ENCODE peak calls at places on chromosome 6, in five cellular contexts. One of them, this sample, is unnamed.
A peak's percentile ranks its signal among the peaks of the same experiment; 100 is the strongest.

GRCh38 chr6:129490551-129491245 is 219.3 kb downstream of the ARHGAP18 start:
- DNase-seq in SK-N-SH: no peak
- DNase-seq in CD8-positive, alpha-beta memory T cell: peak; percentile 72
- DNase-seq in cardiac muscle cell: peak; percentile 97
- DNase-seq in aorta: peak; percentile 50
- DNase-seq in this sample: peak; percentile 80

GRCh38 chr6:151060096-151060741 is 179.5 kb upstream of the AKAP12 start:
- DNase-seq in SK-N-SH: no peak
- DNase-seq in CD8-positive, alpha-beta memory T cell: no peak
- DNase-seq in cardiac muscle cell: peak; percentile 74
- DNase-seq in aorta: no peak
- DNase-seq in this sample: no peak

GRCh38 chr6:38234934-38235678 is 404.6 kb downstream of the BTBD9 start:
- DNase-seq in SK-N-SH: no peak
- DNase-seq in CD8-positive, alpha-beta memory T cell: no peak
- DNase-seq in cardiac muscle cell: no peak
- DNase-seq in aorta: no peak
- DNase-seq in this sample: no peak

GRCh38 chr6:25014806-25015560 is 79.2 kb upstream of the RIPOR2 start:
- DNase-seq in SK-N-SH: peak; percentile 55
- DNase-seq in CD8-positive, alpha-beta memory T cell: peak; percentile 76
- DNase-seq in cardiac muscle cell: peak; percentile 91
- DNase-seq in aorta: no peak
- DNase-seq in this sample: peak; percentile 71

GRCh38 chr6:147741419-147741818 is 232.9 kb downstream of the SAMD5 start:
- DNase-seq in SK-N-SH: no peak
- DNase-seq in CD8-positive, alpha-beta memory T cell: no peak
- DNase-seq in cardiac muscle cell: peak; percentile 38
- DNase-seq in aorta: no peak
- DNase-seq in this sample: no peak

GRCh38 chr6:139175389-139175788 is 40.5 kb downstream of the HECA start:
- DNase-seq in SK-N-SH: no peak
- DNase-seq in CD8-positive, alpha-beta memory T cell: no peak
- DNase-seq in cardiac muscle cell: no peak
- DNase-seq in aorta: no peak
- DNase-seq in this sample: no peak

GRCh38 chr6:108235121-108235520 is 25.7 kb downstream of the SNX3 start:
- DNase-seq in SK-N-SH: no peak
- DNase-seq in CD8-positive, alpha-beta memory T cell: no peak
- DNase-seq in cardiac muscle cell: no peak
- DNase-seq in aorta: no peak
- DNase-seq in this sample: no peak

GRCh38 chr6:87917861-87918260 is 129.8 kb upstream of the SPACA1 start:
- DNase-seq in SK-N-SH: no peak
- DNase-seq in CD8-positive, alpha-beta memory T cell: no peak
- DNase-seq in cardiac muscle cell: no peak
- DNase-seq in aorta: no peak
- DNase-seq in this sample: no peak

GRCh38 chr6:170553686-170554085 is 483 bp upstream of the TBP start:
- DNase-seq in SK-N-SH: no peak
- DNase-seq in CD8-positive, alpha-beta memory T cell: no peak
- DNase-seq in cardiac muscle cell: peak; percentile 61
- DNase-seq in aorta: no peak
- DNase-seq in this sample: no peak

GRCh38 chr6:4682431-4683159 is 93.6 kb upstream of the CDYL start:
- DNase-seq in SK-N-SH: no peak
- DNase-seq in CD8-positive, alpha-beta memory T cell: no peak
- DNase-seq in cardiac muscle cell: peak; percentile 71
- DNase-seq in aorta: no peak
- DNase-seq in this sample: no peak

GRCh38 chr6:160871320-160871719 is 120.2 kb upstream of the MAP3K4 start:
- DNase-seq in SK-N-SH: no peak
- DNase-seq in CD8-positive, alpha-beta memory T cell: no peak
- DNase-seq in cardiac muscle cell: no peak
- DNase-seq in aorta: no peak
- DNase-seq in this sample: no peak

GRCh38 chr6:119791746-119792145 is 442.2 kb upstream of the MAN1A1 start:
- DNase-seq in SK-N-SH: no peak
- DNase-seq in CD8-positive, alpha-beta memory T cell: no peak
- DNase-seq in cardiac muscle cell: no peak
- DNase-seq in aorta: no peak
- DNase-seq in this sample: no peak

GRCh38 chr6:50849781-50850180 is 31.1 kb downstream of the TFAP2B start:
- DNase-seq in SK-N-SH: peak; percentile 81
- DNase-seq in CD8-positive, alpha-beta memory T cell: no peak
- DNase-seq in cardiac muscle cell: no peak
- DNase-seq in aorta: no peak
- DNase-seq in this sample: no peak

GRCh38 chr6:2061880-2062279 is 183.5 kb downstream of the GMDS start:
- DNase-seq in SK-N-SH: no peak
- DNase-seq in CD8-positive, alpha-beta memory T cell: no peak
- DNase-seq in cardiac muscle cell: no peak
- DNase-seq in aorta: no peak
- DNase-seq in this sample: no peak

GRCh38 chr6:16486661-16487060 is 248.3 kb downstream of the GMPR start:
- DNase-seq in SK-N-SH: no peak
- DNase-seq in CD8-positive, alpha-beta memory T cell: peak; percentile 42
- DNase-seq in cardiac muscle cell: no peak
- DNase-seq in aorta: no peak
- DNase-seq in this sample: no peak

GRCh38 chr6:148747145-148747492 is 289 bp downstream of the UST start:
- DNase-seq in SK-N-SH: peak; percentile 34
- DNase-seq in CD8-positive, alpha-beta memory T cell: no peak
- DNase-seq in cardiac muscle cell: peak; percentile 72
- DNase-seq in aorta: peak; percentile 76
- DNase-seq in this sample: no peak

DNA sequence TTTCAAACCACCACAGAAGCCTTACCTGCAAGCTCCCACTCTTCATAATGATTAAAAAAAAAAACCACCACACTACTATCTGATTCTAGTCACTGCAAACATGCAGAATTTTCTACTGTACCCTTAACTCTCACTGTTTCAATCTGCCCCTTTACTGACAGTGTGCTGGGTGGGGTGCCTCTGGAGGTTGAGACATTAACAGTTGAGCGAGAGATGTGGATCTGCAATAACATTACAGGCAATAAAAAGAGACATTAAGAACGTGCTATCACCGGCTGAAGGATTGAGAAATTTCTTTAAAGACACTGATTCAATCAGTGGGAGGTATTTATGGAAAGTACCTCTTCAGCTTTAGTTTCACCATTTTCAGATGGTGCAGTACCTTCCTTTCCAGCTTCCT is 32.5 kb downstream of the HMGN3 start:
- DNase-seq in SK-N-SH: no peak
- DNase-seq in CD8-positive, alpha-beta memory T cell: no peak
- DNase-seq in cardiac muscle cell: no peak
- DNase-seq in aorta: no peak
- DNase-seq in this sample: no peak
- H3K27ac ChIP-seq in SK-N-SH: no peak overlapping the region
- H3K27ac ChIP-seq in CD8-positive, alpha-beta memory T cell: no peak overlapping the region
- H3K27ac ChIP-seq in cardiac muscle cell: peak overlapping the region; percentile 54
- H3K27ac ChIP-seq in aorta: no peak overlapping the region
- H3K27ac ChIP-seq in this sample: no peak overlapping the region

DNA sequence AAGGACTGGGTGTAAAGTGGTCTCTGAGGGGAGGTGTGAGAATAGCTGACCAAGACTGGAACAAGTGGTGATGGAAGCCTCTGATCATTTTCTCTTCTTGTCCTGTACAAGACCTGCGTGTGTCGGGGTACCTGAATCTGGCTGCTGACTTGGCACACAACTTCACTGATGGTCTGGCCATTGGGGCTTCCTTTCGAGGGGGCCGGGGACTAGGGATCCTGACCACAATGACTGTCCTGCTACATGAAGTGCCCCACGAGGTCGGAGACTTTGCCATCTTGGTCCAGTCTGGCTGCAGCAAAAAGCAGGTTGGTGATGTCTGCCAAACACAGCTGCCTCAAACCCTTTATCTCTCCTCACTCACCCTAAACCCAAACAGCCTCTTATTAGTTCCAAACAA is 1.7 kb upstream of the HSD17B8 start:
- DNase-seq in SK-N-SH: no peak
- DNase-seq in CD8-positive, alpha-beta memory T cell: no peak
- DNase-seq in cardiac muscle cell: no peak
- DNase-seq in aorta: no peak
- DNase-seq in this sample: no peak
- H3K4me1 ChIP-seq in SK-N-SH: peaks cover 28% of the 10 kb centered on the region
- H3K4me1 ChIP-seq in CD8-positive, alpha-beta memory T cell: peaks cover 65% of the 10 kb centered on the region
- H3K4me1 ChIP-seq in cardiac muscle cell: peaks cover 18% of the 10 kb centered on the region
- H3K4me1 ChIP-seq in aorta: no peaks in the 10 kb centered on the region
- H3K4me1 ChIP-seq in this sample: peaks cover 40% of the 10 kb centered on the region

GRCh38 chr6:44142835-44143234 is 15.5 kb downstream of the TMEM63B start:
- DNase-seq in SK-N-SH: no peak
- DNase-seq in CD8-positive, alpha-beta memory T cell: no peak
- DNase-seq in cardiac muscle cell: no peak
- DNase-seq in aorta: no peak
- DNase-seq in this sample: no peak
- H3K27ac ChIP-seq in SK-N-SH: no peak overlapping the region
- H3K27ac ChIP-seq in CD8-positive, alpha-beta memory T cell: no peak overlapping the region
- H3K27ac ChIP-seq in cardiac muscle cell: no peak overlapping the region
- H3K27ac ChIP-seq in aorta: no peak overlapping the region
- H3K27ac ChIP-seq in this sample: no peak overlapping the region

DNA sequence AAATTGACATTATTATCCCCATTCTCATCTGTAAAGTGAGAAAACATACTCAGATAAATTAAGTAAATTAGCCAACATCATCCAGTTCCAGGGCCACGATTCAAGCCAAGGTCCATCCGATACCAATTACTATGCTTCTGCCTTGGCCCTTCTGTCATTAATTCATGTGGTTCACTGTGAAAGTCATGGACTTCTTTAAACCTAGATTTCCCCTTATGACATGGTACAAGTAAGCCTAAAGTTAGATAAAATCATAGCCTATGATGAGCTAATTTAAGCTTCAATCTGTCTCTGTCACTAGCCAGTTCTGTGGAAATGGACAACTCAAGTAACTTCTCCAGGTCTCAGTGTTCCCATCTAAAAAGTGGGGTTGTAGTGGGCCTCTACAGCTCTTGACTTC is 225.5 kb upstream of the MARCKS start:
- DNase-seq in SK-N-SH: no peak
- DNase-seq in CD8-positive, alpha-beta memory T cell: no peak
- DNase-seq in cardiac muscle cell: no peak
- DNase-seq in aorta: no peak
- DNase-seq in this sample: no peak
- H3K4me1 ChIP-seq in SK-N-SH: peaks cover 27% of the 10 kb centered on the region
- H3K4me1 ChIP-seq in CD8-positive, alpha-beta memory T cell: no peaks in the 10 kb centered on the region
- H3K4me1 ChIP-seq in cardiac muscle cell: peaks cover 18% of the 10 kb centered on the region
- H3K4me1 ChIP-seq in aorta: peaks cover 1% of the 10 kb centered on the region
- H3K4me1 ChIP-seq in this sample: no peaks in the 10 kb centered on the region

GRCh38 chr6:67449602-67450001 is 1185.5 kb upstream of the ADGRB3 start:
- DNase-seq in SK-N-SH: no peak
- DNase-seq in CD8-positive, alpha-beta memory T cell: no peak
- DNase-seq in cardiac muscle cell: no peak
- DNase-seq in aorta: no peak
- DNase-seq in this sample: no peak

GRCh38 chr6:67450641-67451040 is 1184.4 kb upstream of the ADGRB3 start:
- DNase-seq in SK-N-SH: no peak
- DNase-seq in CD8-positive, alpha-beta memory T cell: no peak
- DNase-seq in cardiac muscle cell: no peak
- DNase-seq in aorta: no peak
- DNase-seq in this sample: no peak

GRCh38 chr6:67451874-67452273 is 1183.2 kb upstream of the ADGRB3 start:
- DNase-seq in SK-N-SH: no peak
- DNase-seq in CD8-positive, alpha-beta memory T cell: no peak
- DNase-seq in cardiac muscle cell: no peak
- DNase-seq in aorta: no peak
- DNase-seq in this sample: no peak
- H3K27ac ChIP-seq in SK-N-SH: no peak overlapping the region
- H3K27ac ChIP-seq in CD8-positive, alpha-beta memory T cell: no peak overlapping the region
- H3K27ac ChIP-seq in cardiac muscle cell: no peak overlapping the region
- H3K27ac ChIP-seq in aorta: no peak overlapping the region
- H3K27ac ChIP-seq in this sample: no peak overlapping the region

DNA sequence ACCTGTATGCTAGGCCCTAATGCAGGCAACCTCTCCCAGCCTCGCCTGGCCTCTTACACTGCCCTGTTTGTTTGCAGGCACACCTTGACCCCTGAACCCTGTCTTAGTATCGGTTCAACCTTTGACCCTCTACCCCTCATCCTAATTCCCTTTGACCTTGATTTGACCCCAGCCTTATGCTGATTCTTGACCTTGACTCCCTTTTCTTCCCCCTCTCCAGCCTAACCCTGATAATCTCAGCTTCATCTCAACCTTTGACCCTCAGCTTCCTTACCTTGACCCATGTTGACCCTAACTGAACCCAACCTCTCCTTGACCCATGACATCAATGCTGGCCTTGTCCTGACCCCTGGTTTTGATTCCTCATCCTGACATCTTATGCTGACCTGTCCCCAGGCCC is 33.8 kb downstream of the UQCC2 start:
- DNase-seq in SK-N-SH: no peak
- DNase-seq in CD8-positive, alpha-beta memory T cell: no peak
- DNase-seq in cardiac muscle cell: no peak
- DNase-seq in aorta: no peak
- DNase-seq in this sample: no peak
- H3K4me1 ChIP-seq in SK-N-SH: peaks cover under 1% of the 10 kb centered on the region
- H3K4me1 ChIP-seq in CD8-positive, alpha-beta memory T cell: peaks cover 2% of the 10 kb centered on the region
- H3K4me1 ChIP-seq in cardiac muscle cell: no peaks in the 10 kb centered on the region
- H3K4me1 ChIP-seq in aorta: no peaks in the 10 kb centered on the region
- H3K4me1 ChIP-seq in this sample: no peaks in the 10 kb centered on the region

GRCh38 chr6:11273406-11274065 is 41.1 kb upstream of the NEDD9 start:
- DNase-seq in SK-N-SH: no peak
- DNase-seq in CD8-positive, alpha-beta memory T cell: no peak
- DNase-seq in cardiac muscle cell: no peak
- DNase-seq in aorta: no peak
- DNase-seq in this sample: no peak
- H3K27ac ChIP-seq in SK-N-SH: peak overlapping the region; percentile 98
- H3K27ac ChIP-seq in CD8-positive, alpha-beta memory T cell: no peak overlapping the region
- H3K27ac ChIP-seq in cardiac muscle cell: peak overlapping the region; percentile 11
- H3K27ac ChIP-seq in aorta: no peak overlapping the region
- H3K27ac ChIP-seq in this sample: no peak overlapping the region

This sample was measured in naive thymus-derived CD4-positive, alpha-beta T cell.